ENCODE peak calls at places on chromosomes 2 and 18, in four cellular contexts. X is B cell, C is colonic mucosa, T is AG09319. U is an unnamed sample.

GRCh38 chr2:149020432-149020851 is 18.1 kb upstream of the LYPD6B start:
- DNase-seq in C (peak), X (no peak), T (no peak), U (peak)

GRCh38 chr18:45829896-45830295 is 4.4 kb downstream of the SIGLEC15 start:
- DNase-seq in C (no peak), T (no peak), X (no peak), U (no peak)

GRCh38 chr2:180411631-180412030 is 404.5 kb upstream of the CWC22 start:
- DNase-seq in C (no peak), T (no peak), X (no peak), U (no peak)

GRCh38 chr2:210392469-210392881 is 77.5 kb upstream of the MYL1 start:
- DNase-seq in T (no peak), X (no peak), C (no peak), U (no peak)

GRCh38 chr18:13437801-13438506 is 219.4 kb downstream of the LDLRAD4 start:
- DNase-seq in C (no peak), T (no peak), X (peak), U (no peak)

GRCh38 chr2:134217316-134217715 is 36.6 kb upstream of the MGAT5 start:
- DNase-seq in X (no peak), T (no peak), C (no peak), U (no peak)

GRCh38 chr2:33791625-33792024 is 192.5 kb upstream of the FAM98A start:
- DNase-seq in X (no peak), C (no peak), T (peak), U (no peak)

GRCh38 chr2:157691695-157692094 is 63.0 kb upstream of the ACVR1C start:
- DNase-seq in X (no peak), T (no peak), C (no peak), U (no peak)

GRCh38 chr18:74496508-74497307 is 545 bp downstream of the CNDP2 start:
- DNase-seq in X (peak), T (no peak), C (peak), U (no peak)

DNA sequence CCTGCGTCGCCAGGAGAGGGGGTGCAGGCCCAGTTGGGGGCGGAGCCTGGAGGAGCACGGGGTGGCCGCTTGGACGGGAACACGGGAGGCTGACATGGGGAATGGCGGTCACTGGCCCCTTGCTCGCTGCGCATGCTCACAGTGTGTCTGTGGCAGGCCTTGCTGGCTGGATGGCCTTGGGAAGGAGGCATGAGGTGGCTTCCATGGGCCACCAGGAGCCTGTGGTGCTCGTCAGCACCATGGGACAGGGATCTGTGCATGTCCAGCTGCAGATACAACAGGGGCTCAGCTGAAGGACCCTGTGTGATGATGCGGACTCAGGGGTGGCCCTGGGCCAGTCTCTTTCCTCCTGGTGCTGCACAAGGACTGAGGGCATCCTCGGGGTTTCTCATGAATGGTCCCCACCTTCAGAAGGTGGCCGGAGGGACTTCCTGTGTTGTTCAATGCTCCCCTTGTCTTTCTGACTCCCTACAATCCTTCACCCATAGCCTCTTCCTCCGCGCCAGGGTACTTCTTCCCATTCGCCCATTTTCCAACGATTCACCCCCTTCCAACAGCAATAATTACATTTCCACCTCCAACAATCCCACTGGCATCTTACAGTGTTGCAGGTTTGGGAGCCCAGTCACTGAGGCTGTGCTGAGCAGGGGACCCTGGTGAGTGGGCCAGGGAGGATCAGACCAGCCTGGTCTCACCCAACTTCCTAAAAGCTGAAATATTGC is 3.4 kb upstream of the SP140L start:
- DNase-seq in X (no peak), C (no peak), T (no peak), U (no peak)
- TF ChIP-seq CTCF in X (no peak), C (no peak), T (peak), U (peak)

DNA sequence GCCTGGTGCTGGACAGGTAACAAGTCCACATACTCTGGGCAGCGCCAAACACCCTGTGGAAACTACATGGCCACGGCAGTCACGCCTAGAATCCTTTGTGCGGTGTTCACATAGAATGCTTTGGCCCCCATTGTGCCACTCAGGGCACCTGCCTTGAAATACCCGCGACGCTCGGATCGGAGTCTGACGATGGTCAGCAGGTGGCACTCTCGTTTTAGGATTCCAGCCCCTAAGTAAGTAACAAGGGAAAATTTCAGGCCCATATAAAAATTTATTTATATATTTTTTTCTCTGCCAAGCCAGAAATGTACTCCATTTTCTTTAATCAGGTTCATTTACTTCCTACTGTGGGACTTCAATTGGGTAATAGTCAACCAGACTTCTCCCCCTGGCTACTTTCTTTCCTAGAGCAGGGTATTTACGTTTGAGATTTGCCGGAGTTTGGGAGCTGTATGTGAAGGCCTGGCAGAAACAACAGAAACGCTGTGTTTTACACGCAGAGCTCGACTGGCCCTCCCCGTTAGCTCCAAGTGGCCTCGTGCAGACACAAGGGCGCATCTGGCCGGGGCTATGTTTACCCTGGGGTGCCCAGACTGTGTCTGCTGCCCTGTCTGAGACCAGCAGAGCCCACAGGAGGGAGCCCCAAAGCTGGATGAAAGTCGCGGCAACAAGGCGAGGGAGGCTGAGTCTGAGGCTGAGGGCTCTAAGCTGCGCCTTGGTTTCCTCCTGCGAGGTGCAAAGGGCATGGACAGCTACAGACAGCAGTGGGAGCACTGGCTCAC is 41.6 kb downstream of the LRRC30 start:
- DNase-seq in T (peak), C (peak), X (no peak), U (no peak)
- TF ChIP-seq CTCF in T (peak), C (no peak), X (no peak), U (no peak)

GRCh38 chr18:62802523-62802922 is 87.2 kb downstream of the PHLPP1 start:
- DNase-seq in X (no peak), C (no peak), T (no peak), U (no peak)
- TF ChIP-seq CTCF in X (no peak), C (no peak), T (no peak), U (peak)

DNA sequence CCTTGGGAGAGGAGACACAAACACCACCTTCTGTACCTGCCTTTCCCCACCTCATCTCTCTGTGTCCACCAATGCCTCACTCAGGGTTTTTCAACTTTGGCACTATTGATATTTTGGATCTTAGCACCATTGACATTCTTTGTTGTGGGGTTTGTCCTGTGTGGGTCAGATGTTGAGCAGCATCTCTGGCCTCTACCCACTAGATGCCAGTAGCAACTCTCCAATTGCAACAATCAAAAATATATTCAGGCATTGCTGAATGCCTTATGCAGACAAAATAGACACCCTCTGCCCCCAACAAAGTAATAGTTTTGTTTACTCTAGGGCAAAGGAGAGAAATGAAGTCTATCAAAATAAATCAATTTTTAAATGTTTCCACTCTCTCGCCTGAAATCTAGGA is 1384.3 kb upstream of the NXPH2 start:
- DNase-seq in X (no peak), C (no peak), T (no peak), U (no peak)
- TF ChIP-seq CTCF in X (no peak), C (no peak), T (no peak), U (no peak)

GRCh38 chr2:187971893-187972292 is 319.8 kb upstream of the GULP1 start:
- DNase-seq in C (no peak), T (no peak), X (no peak), U (no peak)
- TF ChIP-seq CTCF in C (no peak), T (no peak), X (no peak), U (no peak)

DNA sequence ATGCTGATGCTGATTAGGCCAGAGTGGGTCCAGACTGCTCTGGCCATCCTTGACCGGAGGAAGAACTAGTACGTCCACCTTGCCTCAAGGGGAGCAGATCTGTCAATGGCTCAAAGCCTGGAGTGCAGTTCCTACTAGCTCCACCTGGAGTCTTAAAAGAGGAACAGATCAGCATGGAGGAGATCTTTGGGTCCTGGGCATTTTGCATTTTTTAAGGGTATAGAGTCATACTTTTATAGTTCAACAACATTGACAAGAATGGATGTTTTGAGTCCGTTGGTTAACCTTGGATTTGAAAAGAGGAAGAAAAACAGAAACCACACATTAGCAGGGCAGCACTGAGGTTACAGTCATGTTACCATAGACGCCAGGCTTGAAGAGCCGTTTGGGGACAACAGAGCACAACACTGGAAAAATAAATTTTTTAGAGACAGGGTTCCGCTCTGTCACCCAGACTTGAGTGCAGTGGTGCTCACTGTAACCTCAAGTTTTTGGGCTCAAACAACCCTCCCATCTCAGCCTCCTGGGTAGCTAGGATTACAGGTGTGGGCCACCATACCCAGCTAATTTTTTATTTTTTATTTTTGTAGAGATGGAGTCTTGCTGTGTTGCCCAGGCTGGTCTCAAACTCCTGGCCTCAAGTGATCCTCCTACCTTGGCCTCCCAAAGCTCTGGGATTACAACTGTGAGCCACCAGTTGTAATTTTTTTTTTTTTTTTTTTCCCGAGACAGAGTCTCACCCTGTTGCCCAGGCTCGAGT is 78.5 kb downstream of the PRKCE start:
- DNase-seq in T (no peak), C (no peak), X (peak), U (peak)
- TF ChIP-seq CTCF in T (no peak), C (peak), X (peak), U (peak)

DNA sequence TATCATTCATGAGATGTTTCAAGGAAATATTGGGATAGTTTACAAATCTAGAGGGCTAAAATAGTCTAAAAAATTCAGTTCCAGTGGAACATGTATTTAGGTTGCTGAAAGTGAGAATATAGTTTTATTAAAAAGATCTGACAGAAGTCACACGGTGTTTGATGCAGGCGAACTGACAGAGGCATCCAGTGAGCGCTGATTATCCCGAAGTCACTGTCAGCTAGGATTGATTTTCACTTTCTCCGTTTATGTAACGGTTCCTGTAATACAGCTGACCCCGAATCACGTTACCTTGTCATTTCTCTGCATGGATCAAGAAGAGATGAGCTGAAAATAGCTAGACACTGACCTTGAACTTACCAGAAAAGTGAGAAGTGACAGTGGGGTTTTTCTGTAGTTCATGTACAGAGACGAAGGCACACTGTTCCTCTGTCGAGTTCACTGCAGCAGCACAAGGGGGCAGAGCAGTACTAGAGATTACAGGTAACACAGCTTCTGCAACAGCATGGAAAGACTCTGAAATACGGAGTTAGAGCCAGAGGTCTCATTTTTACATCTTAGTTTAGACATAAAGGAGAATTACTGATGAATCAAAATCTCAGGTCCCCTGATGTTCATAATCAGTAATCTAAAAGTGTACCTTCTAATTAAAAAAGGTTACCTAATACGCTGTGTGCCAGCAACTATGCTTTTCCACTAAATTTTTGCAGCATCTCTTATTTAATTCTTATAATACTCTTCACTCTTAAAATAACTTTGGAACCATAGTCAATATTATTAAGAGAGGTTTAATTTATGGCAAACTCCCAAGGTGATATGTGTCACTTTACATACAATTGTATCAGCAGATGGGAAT is 33.0 kb downstream of the ARHGAP15 start:
- DNase-seq in T (peak), C (peak), X (peak), U (peak)
- TF ChIP-seq CTCF in T (peak), C (peak), X (peak), U (peak)

DNA sequence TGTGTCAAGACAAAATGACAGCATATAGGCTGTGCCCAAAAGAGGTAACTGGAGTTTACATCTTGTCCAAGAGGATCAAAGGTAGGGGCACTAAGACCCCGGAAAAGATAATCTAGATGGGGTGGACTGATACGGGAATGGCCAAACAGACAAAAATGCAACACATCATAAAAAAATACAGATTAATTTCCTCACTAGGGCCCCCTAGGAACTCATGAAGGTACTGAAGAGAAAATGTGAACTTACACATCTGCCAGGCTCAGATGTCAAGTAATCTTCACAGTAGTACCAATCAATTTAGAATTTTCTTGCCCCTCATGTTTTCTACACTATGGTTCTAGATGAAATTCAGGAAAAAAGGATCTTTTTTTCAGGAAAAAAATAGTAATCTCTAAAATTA is 115.6 kb upstream of the REG3A start:
- DNase-seq in X (no peak), C (no peak), T (no peak), U (no peak)
- TF ChIP-seq CTCF in X (no peak), C (no peak), T (no peak), U (no peak)

U was measured in GM12864.